ENCODE peak calls at places on chromosome 1, in eight cellular contexts. One of them, this sample, is unnamed.

GRCh38 chr1:93676424-93676823 is 5.2 kb downstream of the BCAR3 start:
- DNase-seq in activated T-cell treated with anti-CD3 and anti-CD28 coated beads for 24 hours: no peak
- DNase-seq in T-helper 9 cell: no peak
- DNase-seq in bronchial epithelial cell: no peak
- DNase-seq in activated CD8-positive, alpha-beta memory T cell treated with anti-CD3 and anti-CD28 coated beads for 1 hour: no peak
- DNase-seq in H7: no peak
- DNase-seq in epithelial cell of prostate: no peak
- DNase-seq in stimulated activated CD8-positive, alpha-beta memory T cell treated with anti-CD3 and anti-CD28 coated beads, Interleukin-4, amount 100 ng/mL, for 24 hours: no peak
- DNase-seq in this sample: no peak

GRCh38 chr1:214146523-214146922 is 134.4 kb upstream of the SMYD2 start:
- DNase-seq in bronchial epithelial cell: peak
- DNase-seq in T-helper 9 cell: no peak
- DNase-seq in activated CD8-positive, alpha-beta memory T cell treated with anti-CD3 and anti-CD28 coated beads for 1 hour: no peak
- DNase-seq in H7: no peak
- DNase-seq in epithelial cell of prostate: peak
- DNase-seq in activated T-cell treated with anti-CD3 and anti-CD28 coated beads for 24 hours: no peak
- DNase-seq in stimulated activated CD8-positive, alpha-beta memory T cell treated with anti-CD3 and anti-CD28 coated beads, Interleukin-4, amount 100 ng/mL, for 24 hours: no peak
- DNase-seq in this sample: no peak

GRCh38 chr1:218164111-218164929 is 120.8 kb upstream of the RRP15 start:
- DNase-seq in activated T-cell treated with anti-CD3 and anti-CD28 coated beads for 24 hours: no peak
- DNase-seq in epithelial cell of prostate: no peak
- DNase-seq in stimulated activated CD8-positive, alpha-beta memory T cell treated with anti-CD3 and anti-CD28 coated beads, Interleukin-4, amount 100 ng/mL, for 24 hours: no peak
- DNase-seq in bronchial epithelial cell: peak
- DNase-seq in activated CD8-positive, alpha-beta memory T cell treated with anti-CD3 and anti-CD28 coated beads for 1 hour: no peak
- DNase-seq in T-helper 9 cell: no peak
- DNase-seq in H7: peak
- DNase-seq in this sample: no peak

GRCh38 chr1:48931571-48932251 is 155.0 kb upstream of the BEND5 start:
- DNase-seq in activated CD8-positive, alpha-beta memory T cell treated with anti-CD3 and anti-CD28 coated beads for 1 hour: no peak
- DNase-seq in stimulated activated CD8-positive, alpha-beta memory T cell treated with anti-CD3 and anti-CD28 coated beads, Interleukin-4, amount 100 ng/mL, for 24 hours: no peak
- DNase-seq in T-helper 9 cell: no peak
- DNase-seq in bronchial epithelial cell: peak
- DNase-seq in activated T-cell treated with anti-CD3 and anti-CD28 coated beads for 24 hours: no peak
- DNase-seq in H7: no peak
- DNase-seq in epithelial cell of prostate: no peak
- DNase-seq in this sample: no peak

GRCh38 chr1:162561616-162562451 is at the start of gene UAP1:
- DNase-seq in T-helper 9 cell: no peak
- DNase-seq in activated T-cell treated with anti-CD3 and anti-CD28 coated beads for 24 hours: no peak
- DNase-seq in stimulated activated CD8-positive, alpha-beta memory T cell treated with anti-CD3 and anti-CD28 coated beads, Interleukin-4, amount 100 ng/mL, for 24 hours: peak
- DNase-seq in activated CD8-positive, alpha-beta memory T cell treated with anti-CD3 and anti-CD28 coated beads for 1 hour: no peak
- DNase-seq in H7: no peak
- DNase-seq in bronchial epithelial cell: no peak
- DNase-seq in epithelial cell of prostate: no peak
- DNase-seq in this sample: no peak

GRCh38 chr1:86551305-86551704 is 4.4 kb downstream of the CLCA4 start:
- DNase-seq in H7: peak
- DNase-seq in activated T-cell treated with anti-CD3 and anti-CD28 coated beads for 24 hours: no peak
- DNase-seq in activated CD8-positive, alpha-beta memory T cell treated with anti-CD3 and anti-CD28 coated beads for 1 hour: no peak
- DNase-seq in T-helper 9 cell: no peak
- DNase-seq in bronchial epithelial cell: no peak
- DNase-seq in stimulated activated CD8-positive, alpha-beta memory T cell treated with anti-CD3 and anti-CD28 coated beads, Interleukin-4, amount 100 ng/mL, for 24 hours: no peak
- DNase-seq in epithelial cell of prostate: no peak
- DNase-seq in this sample: no peak

GRCh38 chr1:119713039-119713537 is 1.4 kb downstream of the PHGDH start:
- DNase-seq in epithelial cell of prostate: no peak
- DNase-seq in T-helper 9 cell: no peak
- DNase-seq in activated T-cell treated with anti-CD3 and anti-CD28 coated beads for 24 hours: no peak
- DNase-seq in stimulated activated CD8-positive, alpha-beta memory T cell treated with anti-CD3 and anti-CD28 coated beads, Interleukin-4, amount 100 ng/mL, for 24 hours: no peak
- DNase-seq in activated CD8-positive, alpha-beta memory T cell treated with anti-CD3 and anti-CD28 coated beads for 1 hour: no peak
- DNase-seq in H7: no peak
- DNase-seq in bronchial epithelial cell: no peak
- DNase-seq in this sample: no peak

GRCh38 chr1:58576727-58577675 is at the start of gene TACSTD2:
- DNase-seq in epithelial cell of prostate: peak
- DNase-seq in activated T-cell treated with anti-CD3 and anti-CD28 coated beads for 24 hours: no peak
- DNase-seq in stimulated activated CD8-positive, alpha-beta memory T cell treated with anti-CD3 and anti-CD28 coated beads, Interleukin-4, amount 100 ng/mL, for 24 hours: no peak
- DNase-seq in activated CD8-positive, alpha-beta memory T cell treated with anti-CD3 and anti-CD28 coated beads for 1 hour: no peak
- DNase-seq in bronchial epithelial cell: peak
- DNase-seq in T-helper 9 cell: no peak
- DNase-seq in H7: peak
- DNase-seq in this sample: no peak

GRCh38 chr1:156638189-156638588 is 3.7 kb upstream of the BCAN start:
- DNase-seq in bronchial epithelial cell: no peak
- DNase-seq in activated CD8-positive, alpha-beta memory T cell treated with anti-CD3 and anti-CD28 coated beads for 1 hour: no peak
- DNase-seq in H7: peak
- DNase-seq in stimulated activated CD8-positive, alpha-beta memory T cell treated with anti-CD3 and anti-CD28 coated beads, Interleukin-4, amount 100 ng/mL, for 24 hours: no peak
- DNase-seq in epithelial cell of prostate: no peak
- DNase-seq in T-helper 9 cell: no peak
- DNase-seq in activated T-cell treated with anti-CD3 and anti-CD28 coated beads for 24 hours: no peak
- DNase-seq in this sample: no peak

GRCh38 chr1:156421062-156421938 is 52.3 kb downstream of the RHBG start:
- DNase-seq in bronchial epithelial cell: peak
- DNase-seq in T-helper 9 cell: peak
- DNase-seq in H7: peak
- DNase-seq in activated T-cell treated with anti-CD3 and anti-CD28 coated beads for 24 hours: peak
- DNase-seq in stimulated activated CD8-positive, alpha-beta memory T cell treated with anti-CD3 and anti-CD28 coated beads, Interleukin-4, amount 100 ng/mL, for 24 hours: peak
- DNase-seq in activated CD8-positive, alpha-beta memory T cell treated with anti-CD3 and anti-CD28 coated beads for 1 hour: peak
- DNase-seq in epithelial cell of prostate: no peak
- DNase-seq in this sample: no peak

This sample was measured in epithelial cell of proximal tubule.